ENCODE peak calls at places on chromosomes 4 and X, in seven cellular contexts. One of them, this sample, is unnamed. For H3K36me3 and H3K4me1, the result is how much of the 10 kb centered on the place peaks cover.

GRCh38 chr4:177339794-177340374 is 30.2 kb downstream of the NEIL3 start:
- DNase-seq in heart left ventricle: no peak
- DNase-seq in body of pancreas: no peak
- DNase-seq in fibroblast of lung: peak
- DNase-seq in Panc1: no peak
- DNase-seq in heart right ventricle: no peak
- DNase-seq in breast epithelium: no peak
- DNase-seq in this sample: peak

GRCh38 chr4:77308843-77309242 is 151.8 kb downstream of the CCNG2 start:
- DNase-seq in heart left ventricle: no peak
- DNase-seq in body of pancreas: no peak
- DNase-seq in fibroblast of lung: peak
- DNase-seq in Panc1: no peak
- DNase-seq in heart right ventricle: no peak
- DNase-seq in breast epithelium: no peak
- DNase-seq in this sample: no peak

GRCh38 chr4:791201-791865 is 34.6 kb downstream of the CPLX1 start:
- DNase-seq in heart left ventricle: no peak
- DNase-seq in body of pancreas: no peak
- DNase-seq in fibroblast of lung: no peak
- DNase-seq in Panc1: no peak
- DNase-seq in heart right ventricle: no peak
- DNase-seq in breast epithelium: no peak
- DNase-seq in this sample: no peak

GRCh38 chr4:153522800-153523089 is 56.6 kb downstream of the TMEM131L start:
- DNase-seq in heart left ventricle: no peak
- DNase-seq in body of pancreas: no peak
- DNase-seq in fibroblast of lung: no peak
- DNase-seq in Panc1: no peak
- DNase-seq in heart right ventricle: no peak
- DNase-seq in breast epithelium: no peak
- DNase-seq in this sample: no peak

GRCh38 chr4:81521708-81522107 is 50.0 kb upstream of the RASGEF1B start:
- DNase-seq in heart left ventricle: no peak
- DNase-seq in body of pancreas: no peak
- DNase-seq in fibroblast of lung: no peak
- DNase-seq in Panc1: no peak
- DNase-seq in heart right ventricle: no peak
- DNase-seq in breast epithelium: no peak
- DNase-seq in this sample: no peak

GRCh38 chr4:83644677-83645639 is 109.0 kb downstream of the GPAT3 start:
- DNase-seq in heart left ventricle: no peak
- DNase-seq in body of pancreas: peak
- DNase-seq in fibroblast of lung: peak
- DNase-seq in Panc1: peak
- DNase-seq in heart right ventricle: no peak
- DNase-seq in breast epithelium: no peak
- DNase-seq in this sample: no peak

GRCh38 chr4:51872283-51872997 is 29.5 kb downstream of the DCUN1D4 start:
- DNase-seq in heart left ventricle: no peak
- DNase-seq in body of pancreas: no peak
- DNase-seq in fibroblast of lung: no peak
- DNase-seq in Panc1: no peak
- DNase-seq in heart right ventricle: no peak
- DNase-seq in breast epithelium: no peak
- DNase-seq in this sample: no peak

GRCh38 chr4:43425206-43425605 is 532.7 kb downstream of the GRXCR1 start:
- DNase-seq in heart left ventricle: no peak
- DNase-seq in body of pancreas: no peak
- DNase-seq in fibroblast of lung: no peak
- DNase-seq in Panc1: no peak
- DNase-seq in heart right ventricle: no peak
- DNase-seq in breast epithelium: no peak
- DNase-seq in this sample: no peak

GRCh38 chrX:5080812-5081211 is 1147.9 kb downstream of the NLGN4X start:
- DNase-seq in heart left ventricle: no peak
- DNase-seq in body of pancreas: no peak
- DNase-seq in fibroblast of lung: no peak
- DNase-seq in Panc1: no peak
- DNase-seq in heart right ventricle: no peak
- DNase-seq in breast epithelium: no peak
- DNase-seq in this sample: no peak

GRCh38 chrX:117973175-117974075 is 143.2 kb downstream of the KLHL13 start:
- DNase-seq in heart left ventricle: no peak
- DNase-seq in body of pancreas: no peak
- DNase-seq in fibroblast of lung: no peak
- DNase-seq in Panc1: no peak
- DNase-seq in heart right ventricle: no peak
- DNase-seq in breast epithelium: no peak
- DNase-seq in this sample: no peak

GRCh38 chrX:69158166-69159040 is 6.8 kb downstream of the PJA1 start:
- DNase-seq in heart left ventricle: peak
- DNase-seq in body of pancreas: peak
- DNase-seq in fibroblast of lung: peak
- DNase-seq in Panc1: peak
- DNase-seq in heart right ventricle: peak
- DNase-seq in breast epithelium: no peak
- DNase-seq in this sample: peak

GRCh38 chrX:42678133-42678532 is 99.8 kb downstream of the PPP1R2C start:
- DNase-seq in heart left ventricle: no peak
- DNase-seq in body of pancreas: peak
- DNase-seq in fibroblast of lung: no peak
- DNase-seq in Panc1: no peak
- DNase-seq in heart right ventricle: no peak
- DNase-seq in breast epithelium: no peak
- DNase-seq in this sample: no peak

GRCh38 chrX:118973389-118974087 is 880 bp upstream of the LONRF3 start:
- DNase-seq in heart left ventricle: peak
- DNase-seq in body of pancreas: peak
- DNase-seq in fibroblast of lung: no peak
- DNase-seq in Panc1: no peak
- DNase-seq in heart right ventricle: peak
- DNase-seq in breast epithelium: no peak
- DNase-seq in this sample: no peak

GRCh38 chrX:38856670-38857069 is 55.4 kb downstream of the MID1IP1 start:
- DNase-seq in heart left ventricle: no peak
- DNase-seq in body of pancreas: no peak
- DNase-seq in fibroblast of lung: no peak
- DNase-seq in Panc1: no peak
- DNase-seq in heart right ventricle: no peak
- DNase-seq in breast epithelium: no peak
- DNase-seq in this sample: no peak

GRCh38 chr4:177441061-177441802 is 1.0 kb downstream of the AGA start:
- DNase-seq in heart left ventricle: peak
- DNase-seq in body of pancreas: no peak
- DNase-seq in fibroblast of lung: peak
- DNase-seq in Panc1: peak
- DNase-seq in heart right ventricle: no peak
- DNase-seq in breast epithelium: no peak
- DNase-seq in this sample: no peak

GRCh38 chr4:54902261-54902660 is 223.1 kb downstream of the KDR start:
- DNase-seq in heart left ventricle: no peak
- DNase-seq in body of pancreas: no peak
- DNase-seq in fibroblast of lung: no peak
- DNase-seq in Panc1: no peak
- DNase-seq in heart right ventricle: no peak
- DNase-seq in breast epithelium: no peak
- DNase-seq in this sample: no peak

GRCh38 chr4:77844363-77844762 is 18.3 kb upstream of the MRPL1 start:
- DNase-seq in heart left ventricle: no peak
- DNase-seq in body of pancreas: no peak
- DNase-seq in fibroblast of lung: no peak
- DNase-seq in Panc1: no peak
- DNase-seq in heart right ventricle: no peak
- DNase-seq in breast epithelium: no peak
- DNase-seq in this sample: no peak

GRCh38 chrX:12975999-12976558 is 1.2 kb downstream of the TMSB4X start:
- DNase-seq in heart left ventricle: peak
- DNase-seq in body of pancreas: peak
- DNase-seq in fibroblast of lung: peak
- DNase-seq in Panc1: no peak
- DNase-seq in heart right ventricle: no peak
- DNase-seq in breast epithelium: no peak
- DNase-seq in this sample: peak

GRCh38 chr4:88697588-88698329 is at the start of gene NAP1L5:
- DNase-seq in heart left ventricle: peak
- DNase-seq in body of pancreas: peak
- DNase-seq in fibroblast of lung: peak
- DNase-seq in Panc1: peak
- DNase-seq in heart right ventricle: peak
- DNase-seq in breast epithelium: no peak
- DNase-seq in this sample: peak

GRCh38 chr4:130074096-130074495 is 978.1 kb downstream of the C4orf33 start:
- DNase-seq in heart left ventricle: no peak
- DNase-seq in body of pancreas: peak
- DNase-seq in fibroblast of lung: no peak
- DNase-seq in Panc1: no peak
- DNase-seq in heart right ventricle: no peak
- DNase-seq in breast epithelium: no peak
- DNase-seq in this sample: no peak

GRCh38 chr4:109559625-109559982 is 442 bp upstream of the MCUB start:
- DNase-seq in heart left ventricle: peak
- DNase-seq in body of pancreas: no peak
- DNase-seq in fibroblast of lung: peak
- DNase-seq in Panc1: no peak
- DNase-seq in heart right ventricle: peak
- DNase-seq in breast epithelium: no peak
- DNase-seq in this sample: no peak

GRCh38 chr4:169110633-169111032 is 100.6 kb upstream of the CBR4 start:
- DNase-seq in heart left ventricle: no peak
- DNase-seq in body of pancreas: no peak
- DNase-seq in fibroblast of lung: no peak
- DNase-seq in Panc1: no peak
- DNase-seq in heart right ventricle: no peak
- DNase-seq in breast epithelium: no peak
- DNase-seq in this sample: no peak

GRCh38 chr4:169108303-169108702 is 98.2 kb upstream of the CBR4 start:
- DNase-seq in heart left ventricle: no peak
- DNase-seq in body of pancreas: no peak
- DNase-seq in fibroblast of lung: no peak
- DNase-seq in Panc1: no peak
- DNase-seq in heart right ventricle: no peak
- DNase-seq in breast epithelium: no peak
- DNase-seq in this sample: no peak

GRCh38 chr4:169107528-169107927 is 97.5 kb upstream of the CBR4 start:
- DNase-seq in heart left ventricle: no peak
- DNase-seq in body of pancreas: no peak
- DNase-seq in fibroblast of lung: no peak
- DNase-seq in Panc1: no peak
- DNase-seq in heart right ventricle: no peak
- DNase-seq in breast epithelium: no peak
- DNase-seq in this sample: no peak

GRCh38 chr4:169106696-169107229 is 96.7 kb upstream of the CBR4 start:
- DNase-seq in heart left ventricle: no peak
- DNase-seq in body of pancreas: no peak
- DNase-seq in fibroblast of lung: no peak
- DNase-seq in Panc1: no peak
- DNase-seq in heart right ventricle: no peak
- DNase-seq in breast epithelium: no peak
- DNase-seq in this sample: no peak

DNA sequence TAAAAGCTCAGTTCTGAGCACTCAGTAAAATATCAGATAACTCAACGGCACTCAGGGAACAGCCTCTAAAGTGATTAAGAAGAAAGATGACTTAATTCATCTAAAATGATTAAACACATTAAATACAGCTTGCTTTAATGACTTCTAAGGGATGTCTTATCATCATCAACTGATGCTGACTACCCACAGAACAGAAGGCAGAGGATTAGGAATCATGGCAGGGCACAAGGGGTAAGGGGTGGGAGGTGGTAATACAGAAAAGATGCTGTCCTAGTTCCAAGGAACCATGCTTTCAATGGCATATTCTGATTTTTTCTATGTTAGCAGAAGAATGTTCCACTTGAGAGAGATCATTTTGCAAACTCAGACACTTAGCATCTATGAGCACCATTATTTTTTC is 99.2 kb upstream of the CBR4 start:
- DNase-seq in heart left ventricle: no peak
- DNase-seq in body of pancreas: no peak
- DNase-seq in fibroblast of lung: no peak
- DNase-seq in Panc1: no peak
- DNase-seq in heart right ventricle: no peak
- DNase-seq in breast epithelium: no peak
- DNase-seq in this sample: no peak
- H3K36me3 ChIP-seq in heart left ventricle: under half
- H3K36me3 ChIP-seq in body of pancreas: under half
- H3K36me3 ChIP-seq in fibroblast of lung: under half
- H3K36me3 ChIP-seq in Panc1: under half
- H3K36me3 ChIP-seq in heart right ventricle: under half
- H3K36me3 ChIP-seq in breast epithelium: under half
- H3K36me3 ChIP-seq in this sample: half or more

GRCh38 chr4:147791870-147792269 is 60.0 kb downstream of the ARHGAP10 start:
- DNase-seq in heart left ventricle: no peak
- DNase-seq in body of pancreas: no peak
- DNase-seq in fibroblast of lung: no peak
- DNase-seq in Panc1: no peak
- DNase-seq in heart right ventricle: no peak
- DNase-seq in breast epithelium: no peak
- DNase-seq in this sample: no peak

GRCh38 chr4:147790412-147790811 is 58.5 kb downstream of the ARHGAP10 start:
- DNase-seq in heart left ventricle: no peak
- DNase-seq in body of pancreas: no peak
- DNase-seq in fibroblast of lung: no peak
- DNase-seq in Panc1: no peak
- DNase-seq in heart right ventricle: no peak
- DNase-seq in breast epithelium: no peak
- DNase-seq in this sample: no peak

GRCh38 chr4:147793569-147793968 is 61.7 kb downstream of the ARHGAP10 start:
- DNase-seq in heart left ventricle: no peak
- DNase-seq in body of pancreas: no peak
- DNase-seq in fibroblast of lung: peak
- DNase-seq in Panc1: no peak
- DNase-seq in heart right ventricle: no peak
- DNase-seq in breast epithelium: no peak
- DNase-seq in this sample: no peak

GRCh38 chr4:147789596-147789995 is 57.7 kb downstream of the ARHGAP10 start:
- DNase-seq in heart left ventricle: no peak
- DNase-seq in body of pancreas: no peak
- DNase-seq in fibroblast of lung: no peak
- DNase-seq in Panc1: no peak
- DNase-seq in heart right ventricle: no peak
- DNase-seq in breast epithelium: no peak
- DNase-seq in this sample: no peak

GRCh38 chr4:147791341-147791740 is 59.5 kb downstream of the ARHGAP10 start:
- DNase-seq in heart left ventricle: no peak
- DNase-seq in body of pancreas: no peak
- DNase-seq in fibroblast of lung: no peak
- DNase-seq in Panc1: no peak
- DNase-seq in heart right ventricle: no peak
- DNase-seq in breast epithelium: no peak
- DNase-seq in this sample: no peak
- H3K4me1 ChIP-seq in heart left ventricle: half or more
- H3K4me1 ChIP-seq in body of pancreas: under half
- H3K4me1 ChIP-seq in fibroblast of lung: under half
- H3K4me1 ChIP-seq in Panc1: under half
- H3K4me1 ChIP-seq in heart right ventricle: under half
- H3K4me1 ChIP-seq in breast epithelium: under half
- H3K4me1 ChIP-seq in this sample: under half

GRCh38 chrX:154363706-154364439 is 10.6 kb downstream of the FLNA start:
- DNase-seq in heart left ventricle: no peak
- DNase-seq in body of pancreas: no peak
- DNase-seq in fibroblast of lung: no peak
- DNase-seq in Panc1: no peak
- DNase-seq in heart right ventricle: no peak
- DNase-seq in breast epithelium: no peak
- DNase-seq in this sample: peak
- H3K36me3 ChIP-seq in heart left ventricle: half or more
- H3K36me3 ChIP-seq in body of pancreas: under half
- H3K36me3 ChIP-seq in fibroblast of lung: half or more
- H3K36me3 ChIP-seq in Panc1: under half
- H3K36me3 ChIP-seq in heart right ventricle: under half
- H3K36me3 ChIP-seq in breast epithelium: under half
- H3K36me3 ChIP-seq in this sample: half or more

GRCh38 chrX:3699841-3700381 is 13.5 kb downstream of the PRKX start:
- DNase-seq in heart left ventricle: no peak
- DNase-seq in body of pancreas: no peak
- DNase-seq in fibroblast of lung: no peak
- DNase-seq in Panc1: no peak
- DNase-seq in heart right ventricle: no peak
- DNase-seq in breast epithelium: no peak
- DNase-seq in this sample: no peak
- H3K4me1 ChIP-seq in heart left ventricle: under half
- H3K4me1 ChIP-seq in body of pancreas: under half
- H3K4me1 ChIP-seq in fibroblast of lung: under half
- H3K4me1 ChIP-seq in Panc1: under half
- H3K4me1 ChIP-seq in heart right ventricle: under half
- H3K4me1 ChIP-seq in breast epithelium: under half
- H3K4me1 ChIP-seq in this sample: under half

This sample was measured in SJSA1.